ENCODE peak calls at places on chromosomes 6 and 20, in seven cellular contexts. X is Peyer's patch, J is HCT116, P is BJ, R is A673, S is left lung, Y is psoas muscle. M is an unnamed sample.

GRCh38 chr20:59809630-59810375 is 123.6 kb downstream of the SYCP2 start:
- DNase-seq in X (no peak), J (no peak), P (no peak), R (no peak), S (no peak), Y (no peak), M (no peak)

GRCh38 chr6:79544939-79545450 is 7.8 kb upstream of the LCA5 start:
- DNase-seq in X (peak), J (peak), P (peak), R (peak), S (peak), Y (peak), M (peak)

GRCh38 chr6:129890164-129890563 is 29.0 kb upstream of the TMEM244 start:
- DNase-seq in X (no peak), J (no peak), P (peak), R (peak), S (no peak), Y (no peak), M (peak)

GRCh38 chr20:19749537-19749936 is 8.5 kb upstream of the RIN2 start:
- DNase-seq in X (no peak), J (no peak), P (no peak), R (peak), S (no peak), Y (no peak), M (no peak)

GRCh38 chr6:98839788-98840361 is 5.5 kb downstream of the POU3F2 start:
- DNase-seq in X (no peak), J (no peak), P (no peak), R (peak), S (no peak), Y (no peak), M (peak)

GRCh38 chr6:165551828-165552227 is 111.2 kb downstream of the PDE10A start:
- DNase-seq in X (no peak), J (no peak), P (no peak), R (no peak), S (no peak), Y (no peak), M (no peak)

GRCh38 chr20:50551288-50551687 is 41.1 kb downstream of the PTPN1 start:
- DNase-seq in X (no peak), J (no peak), P (no peak), R (no peak), S (no peak), Y (no peak), M (peak)

GRCh38 chr6:22613695-22614094 is 44.3 kb downstream of the HDGFL1 start:
- DNase-seq in X (no peak), J (no peak), P (peak), R (no peak), S (no peak), Y (no peak), M (peak)

GRCh38 chr6:1390071-1390804 is 862 bp downstream of the FOXF2 start:
- DNase-seq in X (no peak), J (no peak), P (no peak), R (peak), S (no peak), Y (no peak), M (peak)

GRCh38 chr20:25259788-25260254 is 11.9 kb downstream of the PYGB start:
- DNase-seq in X (no peak), J (no peak), P (no peak), R (no peak), S (no peak), Y (no peak), M (no peak)

GRCh38 chr20:25444556-25444955 is 37.1 kb downstream of the GINS1 start:
- DNase-seq in X (no peak), J (no peak), P (no peak), R (no peak), S (no peak), Y (no peak), M (no peak)

GRCh38 chr6:50610562-50610961 is 102.8 kb upstream of the TFAP2D start:
- DNase-seq in X (no peak), J (no peak), P (no peak), R (peak), S (no peak), Y (no peak), M (peak)

GRCh38 chr20:23205656-23206055 is 119.5 kb upstream of the CD93 start:
- DNase-seq in X (peak), J (no peak), P (no peak), R (no peak), S (no peak), Y (peak), M (peak)

GRCh38 chr6:26336355-26337198 is 28.4 kb upstream of the BTN3A2 start:
- DNase-seq in X (no peak), J (no peak), P (no peak), R (peak), S (no peak), Y (no peak), M (peak)

GRCh38 chr20:25466846-25467245 is 59.4 kb downstream of the GINS1 start:
- DNase-seq in X (no peak), J (no peak), P (no peak), R (no peak), S (peak), Y (no peak), M (no peak)

GRCh38 chr20:46993465-46994095 is 98.9 kb downstream of the EYA2 start:
- DNase-seq in X (no peak), J (no peak), P (no peak), R (no peak), S (no peak), Y (no peak), M (no peak)

GRCh38 chr6:20211941-20212391 is 303 bp downstream of the MBOAT1 start:
- DNase-seq in X (peak), J (no peak), P (no peak), R (no peak), S (peak), Y (no peak), M (peak)

GRCh38 chr20:52493177-52493711 is 301.7 kb upstream of the ZFP64 start:
- DNase-seq in X (no peak), J (no peak), P (peak), R (peak), S (no peak), Y (no peak), M (peak)

GRCh38 chr20:2005831-2006426 is 12.1 kb upstream of the PDYN start:
- DNase-seq in X (peak), J (peak), P (no peak), R (peak), S (peak), Y (peak), M (peak)

GRCh38 chr6:29967379-29968010 is 25.2 kb downstream of the HLA-A start:
- DNase-seq in X (peak), J (peak), P (no peak), R (peak), S (peak), Y (no peak), M (peak)

GRCh38 chr6:26394289-26394688 is 7.8 kb upstream of the BTN3A1 start:
- DNase-seq in X (peak), J (peak), P (no peak), R (peak), S (no peak), Y (no peak), M (peak)

GRCh38 chr20:57513199-57513598 is 11.7 kb downstream of the CTCFL start:
- DNase-seq in X (no peak), J (no peak), P (no peak), R (no peak), S (no peak), Y (no peak), M (peak)

GRCh38 chr6:79421707-79422484 is 115.3 kb downstream of the LCA5 start:
- DNase-seq in X (no peak), J (no peak), P (peak), R (peak), S (no peak), Y (no peak), M (peak)

GRCh38 chr6:10809098-10809497 is 29.2 kb downstream of the MAK start:
- DNase-seq in X (no peak), J (no peak), P (no peak), R (no peak), S (no peak), Y (no peak), M (peak)

GRCh38 chr6:149454405-149454848 is 30.4 kb downstream of the ZC3H12D start:
- DNase-seq in X (peak), J (no peak), P (peak), R (peak), S (peak), Y (peak), M (peak)

GRCh38 chr6:13508711-13509705 is 21.6 kb upstream of the GFOD1 start:
- DNase-seq in X (peak), J (no peak), P (peak), R (peak), S (no peak), Y (no peak), M (no peak)

GRCh38 chr6:79231101-79231500 is 3.4 kb downstream of the HMGN3 start:
- DNase-seq in X (no peak), J (no peak), P (no peak), R (no peak), S (no peak), Y (no peak), M (no peak)

GRCh38 chr20:41869261-41869660 is 251.1 kb upstream of the CHD6 start:
- DNase-seq in X (no peak), J (no peak), P (no peak), R (no peak), S (no peak), Y (no peak), M (no peak)

GRCh38 chr6:16660157-16660497 is 101.1 kb downstream of the ATXN1 start:
- DNase-seq in X (no peak), J (no peak), P (no peak), R (no peak), S (no peak), Y (no peak), M (no peak)

GRCh38 chr6:149053848-149054558 is 263.5 kb upstream of the TAB2 start:
- DNase-seq in X (no peak), J (no peak), P (no peak), R (no peak), S (no peak), Y (no peak), M (no peak)

GRCh38 chr6:68778356-68779020 is 143.4 kb downstream of the ADGRB3 start:
- DNase-seq in X (no peak), J (no peak), P (no peak), R (peak), S (no peak), Y (no peak), M (peak)

GRCh38 chr6:105611606-105612005 is 208.7 kb upstream of the PREP start:
- DNase-seq in X (no peak), J (no peak), P (no peak), R (no peak), S (no peak), Y (no peak), M (peak)

GRCh38 chr6:108921547-108922331 is 73.5 kb downstream of the ARMC2 start:
- DNase-seq in X (no peak), J (no peak), P (no peak), R (no peak), S (no peak), Y (peak), M (no peak)

GRCh38 chr20:52924411-52925271 is 47.5 kb upstream of the TSHZ2 start:
- DNase-seq in X (no peak), J (no peak), P (no peak), R (no peak), S (no peak), Y (no peak), M (peak)

GRCh38 chr6:127023001-127023778 is 95.3 kb upstream of the RSPO3 start:
- DNase-seq in X (no peak), J (no peak), P (no peak), R (no peak), S (no peak), Y (no peak), M (no peak)

GRCh38 chr20:61254881-61255589 is 3.0 kb downstream of the CDH4 start:
- DNase-seq in X (no peak), J (no peak), P (no peak), R (no peak), S (no peak), Y (no peak), M (peak)
- H3K4me3 ChIP-seq in X (no peak), J (no peak), P (no peak), R (no peak), S (no peak), Y (no peak), M (no peak)

GRCh38 chr20:8255945-8256632 is 124.0 kb downstream of the PLCB1 start:
- DNase-seq in X (no peak), J (no peak), P (no peak), R (peak), S (peak), Y (no peak), M (peak)
- TF ChIP-seq CTCF in X (no peak), J (no peak), P (no peak), R (no peak), S (no peak), Y (no peak), M (no peak)

DNA sequence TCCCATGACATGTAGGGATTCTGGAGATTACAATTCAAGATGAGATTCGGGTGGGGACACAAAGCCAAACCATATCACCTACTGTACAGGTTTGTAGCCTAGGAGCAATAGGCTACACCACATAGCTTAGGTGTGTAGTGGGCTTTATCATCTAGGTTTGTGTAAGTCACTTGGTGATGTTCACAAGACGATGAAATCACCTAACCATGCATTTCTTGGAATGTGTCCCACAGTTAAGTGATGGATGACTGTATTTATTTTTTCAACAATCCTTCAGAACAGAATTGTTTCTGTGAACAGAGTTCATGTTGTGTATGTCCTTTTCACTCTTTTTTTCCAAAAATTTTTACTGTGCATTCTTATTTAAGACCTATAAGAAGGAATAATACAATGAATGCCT is 76.1 kb downstream of the DTD1 start:
- DNase-seq in X (no peak), J (no peak), P (no peak), R (no peak), S (no peak), Y (no peak), M (peak)
- H3K4me3 ChIP-seq in X (no peak), J (no peak), P (no peak), R (no peak), S (no peak), Y (no peak), M (no peak)

GRCh38 chr6:39812853-39813533 is 20.8 kb downstream of the DAAM2 start:
- DNase-seq in X (no peak), J (no peak), P (peak), R (no peak), S (peak), Y (peak), M (no peak)
- TF ChIP-seq CTCF in X (no peak), J (no peak), P (peak), R (no peak), S (no peak), Y (no peak), M (no peak)